ENCODE peak calls at places on chromosomes 6 and 20, in eight cellular contexts. Y is sigmoid colon; F is GM23248; O is adrenal gland; S is SJSA1; G is tibial nerve; T is CD8-positive, alpha-beta T cell; R is CD4-positive, alpha-beta memory T cell. E is an unnamed sample.

GRCh38 chr6:110217255-110217654 is 37.0 kb downstream of the CDC40 start:
- DNase-seq in F (peak; percentile 60), T (no peak), O (no peak), S (no peak), R (no peak), Y (no peak), G (no peak), E (no peak)

GRCh38 chr20:54017846-54018245 is 52.5 kb downstream of the BCAS1 start:
- DNase-seq in G (no peak), S (no peak), O (no peak), T (no peak), F (no peak), R (no peak), Y (no peak), E (no peak)

GRCh38 chr6:157541618-157542404 is 160.8 kb downstream of the ZDHHC14 start:
- DNase-seq in F (no peak), S (no peak), G (no peak), Y (no peak), T (no peak), R (no peak), O (no peak), E (no peak)

GRCh38 chr6:110404602-110405001 is 10.8 kb downstream of the DDO start:
- DNase-seq in Y (no peak), S (no peak), F (peak; percentile 13), R (no peak), O (no peak), T (no peak), G (no peak), E (no peak)

GRCh38 chr6:40395066-40395697 is 192.0 kb downstream of the LRFN2 start:
- DNase-seq in O (peak; percentile 35), Y (no peak), F (peak; percentile 42), G (no peak), R (no peak), S (peak; percentile 25), T (no peak), E (peak; percentile 83)

GRCh38 chr6:8329592-8329991 is 105.8 kb downstream of the SLC35B3 start:
- DNase-seq in O (no peak), S (no peak), Y (no peak), R (no peak), G (no peak), F (no peak), T (no peak), E (no peak)

GRCh38 chr6:134379086-134379485 is 61.2 kb upstream of the SGK1 start:
- DNase-seq in R (peak; percentile 4), F (no peak), G (no peak), T (no peak), Y (no peak), O (no peak), S (no peak), E (no peak)

GRCh38 chr20:54062812-54063280 is 7.5 kb downstream of the BCAS1 start:
- DNase-seq in F (peak; percentile 75), G (no peak), R (peak; percentile 23), T (no peak), Y (no peak), O (no peak), S (no peak), E (no peak)

GRCh38 chr6:14292119-14292518 is 174.5 kb downstream of the CD83 start:
- DNase-seq in O (no peak), F (no peak), G (no peak), R (no peak), Y (no peak), T (no peak), S (no peak), E (no peak)

GRCh38 chr20:31587545-31588389 is 17.3 kb upstream of the ID1 start:
- DNase-seq in S (no peak), G (no peak), F (peak; percentile 92), Y (no peak), O (no peak), R (no peak), T (no peak), E (no peak)

GRCh38 chr6:147202516-147203310 is 1.5 kb upstream of the STXBP5 start:
- DNase-seq in R (peak; percentile 91), O (peak; percentile 92), Y (peak; percentile 94), F (peak; percentile 98), S (peak; percentile 85), T (peak; percentile 80), G (peak; percentile 84), E (peak; percentile 94)

GRCh38 chr20:62921119-62921687 is 5.1 kb downstream of the DIDO1 start:
- DNase-seq in R (peak; percentile 62), O (peak; percentile 82), Y (no peak), G (no peak), S (peak; percentile 68), F (peak; percentile 85), T (peak; percentile 64), E (no peak)

GRCh38 chr6:56955171-56956155 is 556 bp downstream of the BEND6 start:
- DNase-seq in G (peak; percentile 65), F (peak; percentile 94), Y (peak; percentile 91), R (peak; percentile 11), O (peak; percentile 79), T (peak; percentile 44), S (peak; percentile 97), E (no peak)

GRCh38 chr6:33314943-33315752 is 1.3 kb upstream of the TAPBP start:
- DNase-seq in R (no peak), Y (peak; percentile 80), S (no peak), T (no peak), F (peak; percentile 50), O (peak; percentile 71), G (no peak), E (no peak)

GRCh38 chr20:46979603-46980241 is 85.1 kb downstream of the EYA2 start:
- DNase-seq in F (no peak), S (no peak), Y (no peak), O (no peak), T (no peak), R (no peak), G (no peak), E (no peak)

GRCh38 chr6:56803594-56803993 is 151.3 kb upstream of the BEND6 start:
- DNase-seq in T (no peak), R (no peak), O (no peak), Y (no peak), F (peak; percentile 85), G (no peak), S (no peak), E (no peak)

GRCh38 chr6:3022765-3023662 is 23.3 kb downstream of the NQO2 start:
- DNase-seq in G (no peak), Y (no peak), S (no peak), T (peak; percentile 54), R (peak; percentile 28), F (peak; percentile 52), O (no peak), E (no peak)

GRCh38 chr6:30901436-30901835 is 6.6 kb upstream of the GTF2H4 start:
- DNase-seq in S (no peak), O (no peak), F (no peak), G (no peak), Y (no peak), R (no peak), T (no peak), E (no peak)

GRCh38 chr6:38977101-38977500 is 71.5 kb upstream of the GLP1R start:
- DNase-seq in F (no peak), G (no peak), S (no peak), Y (no peak), O (no peak), R (no peak), T (no peak), E (no peak)

DNA sequence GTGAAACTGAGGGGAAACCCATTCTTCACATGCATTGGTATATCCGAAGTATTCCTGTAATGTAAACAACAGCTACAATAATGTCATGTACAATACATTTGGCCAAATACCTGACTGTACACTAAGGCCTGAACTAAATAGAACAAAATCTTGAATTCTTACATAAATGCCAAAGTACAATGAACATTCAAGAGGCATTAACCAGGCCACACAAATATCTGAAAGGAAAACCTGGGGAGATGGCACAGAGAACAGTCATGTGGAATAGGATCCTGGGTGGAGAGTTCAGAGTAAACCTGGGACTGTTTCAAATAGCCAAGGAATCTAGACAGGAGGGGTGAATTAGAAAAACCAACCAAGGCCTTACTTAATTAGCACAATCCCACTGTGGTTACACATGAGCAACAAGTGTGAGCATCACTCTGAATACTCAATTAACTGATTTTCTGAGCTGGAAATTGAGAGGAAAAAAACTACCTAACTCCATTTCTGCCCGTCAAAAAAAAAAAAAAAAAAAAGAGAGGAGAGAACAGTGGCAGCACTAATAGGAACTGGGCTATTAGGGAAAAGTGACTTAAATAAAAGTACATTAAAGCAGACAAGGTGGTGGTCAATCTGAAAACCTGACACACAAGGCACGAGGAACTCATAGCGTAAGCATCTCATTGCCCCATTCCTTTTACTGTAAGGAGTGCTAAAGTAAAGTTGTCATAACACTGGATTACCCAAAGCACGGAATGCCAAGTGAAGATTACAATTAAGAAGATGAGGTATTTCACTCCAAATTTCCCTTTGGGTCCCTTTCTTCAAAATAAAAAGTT is 10.9 kb downstream of the SNX5 start:
- DNase-seq in G (no peak), T (no peak), Y (no peak), O (no peak), S (no peak), R (no peak), F (no peak), E (no peak)
- H3K4me1 ChIP-seq in G (peaks cover 39% of the 10 kb centered on the region), T (peaks cover 14% of the 10 kb centered on the region), Y (no peaks in the 10 kb centered on the region), O (peaks cover 54% of the 10 kb centered on the region), S (peaks cover 47% of the 10 kb centered on the region), R (peaks cover 75% of the 10 kb centered on the region), F (peaks cover 52% of the 10 kb centered on the region), E (peaks cover 74% of the 10 kb centered on the region)

GRCh38 chr6:42043787-42044475 is 6.4 kb upstream of the TAF8 start:
- DNase-seq in G (peak; percentile 89), Y (peak; percentile 92), S (peak; percentile 88), F (peak; percentile 85), R (peak; percentile 86), O (peak; percentile 90), T (peak; percentile 95), E (peak; percentile 95)

GRCh38 chr6:42045538-42046460 is 4.5 kb upstream of the TAF8 start:
- DNase-seq in S (peak; percentile 66), R (peak; percentile 94), T (peak; percentile 85), F (peak; percentile 45), G (peak; percentile 92), Y (peak; percentile 98), O (peak; percentile 82), E (peak; percentile 98)

GRCh38 chr6:42038811-42039408 is 11.4 kb upstream of the TAF8 start:
- DNase-seq in T (no peak), Y (no peak), O (no peak), R (no peak), G (no peak), F (no peak), S (no peak), E (no peak)

GRCh38 chr6:42041131-42042055 is 8.9 kb upstream of the TAF8 start:
- DNase-seq in O (no peak), S (no peak), T (no peak), Y (peak; percentile 35), F (no peak), R (no peak), G (no peak), E (no peak)

GRCh38 chr6:42042108-42042507 is 8.2 kb upstream of the TAF8 start:
- DNase-seq in O (no peak), G (no peak), T (no peak), R (peak; percentile 33), S (no peak), Y (no peak), F (no peak), E (no peak)
- H3K27ac ChIP-seq in O (no peak overlapping the region), G (peak overlapping the region; percentile 52), T (peak overlapping the region; percentile 36), R (peak overlapping the region; percentile 47), S (no peak overlapping the region), Y (peak overlapping the region; percentile 77), F (no peak overlapping the region), E (peak overlapping the region; percentile 77)

GRCh38 chr20:8242066-8242465 is 110.0 kb downstream of the PLCB1 start:
- DNase-seq in G (no peak), O (no peak), T (no peak), Y (no peak), S (no peak), F (peak; percentile 10), R (no peak), E (no peak)
- H3K4me3 ChIP-seq in G (no peak overlapping the region), O (no peak overlapping the region), T (no peak overlapping the region), Y (no peak overlapping the region), S (no peak overlapping the region), F (no peak overlapping the region), R (no peak overlapping the region), E (no peak overlapping the region)

GRCh38 chr20:4815618-4816017 is 93.9 kb downstream of the PRND start:
- DNase-seq in S (no peak), R (no peak), G (no peak), Y (no peak), O (no peak), F (no peak), T (no peak), E (no peak)
- H3K4me1 ChIP-seq in S (no peaks in the 10 kb centered on the region), R (peaks cover 86% of the 10 kb centered on the region), G (peaks cover 14% of the 10 kb centered on the region), Y (no peaks in the 10 kb centered on the region), O (peaks cover 5% of the 10 kb centered on the region), F (peaks cover 14% of the 10 kb centered on the region), T (peaks cover 50% of the 10 kb centered on the region), E (peaks cover 40% of the 10 kb centered on the region)

E was measured in esophagus muscularis mucosa.